ENCODE peak calls at places on chromosomes 11 and 22, in eight cellular contexts. K is fibroblast of mammary gland; J is omental fat pad; T is cardiac fibroblast; G is heart right ventricle; N is CD8-positive, alpha-beta T cell; F is mucosa of descending colon; L is GM10248. U is an unnamed sample.

GRCh38 chr11:64287676-64288352 is 2.2 kb downstream of the GPR137 start:
- DNase-seq in L (no peak), T (no peak), K (no peak), N (no peak), F (no peak), G (no peak), J (no peak), U (no peak)

GRCh38 chr11:60184824-60185511 is 2.1 kb upstream of the MS4A6A start:
- DNase-seq in F (no peak), J (no peak), N (no peak), L (no peak), T (no peak), G (no peak), K (no peak), U (no peak)

GRCh38 chr11:72483412-72484186 is 49.3 kb upstream of the CLPB start:
- DNase-seq in F (peak), G (peak), J (no peak), N (no peak), L (no peak), K (peak), T (peak), U (peak)

GRCh38 chr11:98107736-98108135 is 913.0 kb upstream of the CNTN5 start:
- DNase-seq in T (no peak), L (no peak), J (no peak), F (no peak), G (peak), K (no peak), N (no peak), U (no peak)

GRCh38 chr11:64058494-64058893 is 22.8 kb downstream of the FLRT1 start:
- DNase-seq in G (peak), K (no peak), F (no peak), N (no peak), J (no peak), T (no peak), L (no peak), U (no peak)

GRCh38 chr11:60906132-60906972 is at the start of gene PRPF19:
- DNase-seq in J (peak), T (peak), F (peak), G (peak), N (peak), L (peak), K (peak), U (peak)

GRCh38 chr11:76327756-76328388 is 53.1 kb downstream of the THAP12 start:
- DNase-seq in N (no peak), G (no peak), T (no peak), J (no peak), K (no peak), L (no peak), F (no peak), U (no peak)

GRCh38 chr11:128917144-128917684 is 25.5 kb downstream of the TP53AIP1 start:
- DNase-seq in L (no peak), N (no peak), T (no peak), G (no peak), F (no peak), K (no peak), J (no peak), U (no peak)

GRCh38 chr11:31873115-31873514 is 62.0 kb upstream of the PAX6 start:
- DNase-seq in N (no peak), J (no peak), G (no peak), L (no peak), K (no peak), T (no peak), F (no peak), U (no peak)

GRCh38 chr11:43681543-43681942 is 1.0 kb downstream of the HSD17B12 start:
- DNase-seq in K (peak), F (no peak), J (no peak), N (no peak), G (no peak), T (no peak), L (no peak), U (peak)

GRCh38 chr11:1150769-1151365 is 6.9 kb upstream of the MUC5AC start:
- DNase-seq in N (no peak), L (peak), J (no peak), T (peak), F (peak), K (peak), G (no peak), U (no peak)

GRCh38 chr11:30617762-30618161 is 31.6 kb upstream of the MPPED2 start:
- DNase-seq in N (no peak), J (no peak), K (no peak), G (no peak), F (no peak), L (no peak), T (no peak), U (no peak)
- TF ChIP-seq CTCF in N (no peak), J (no peak), K (no peak), G (no peak), F (no peak), L (no peak), T (no peak), U (no peak)

GRCh38 chr22:17744430-17744829 is 29.8 kb downstream of the BID start:
- DNase-seq in F (no peak), N (no peak), T (no peak), G (no peak), J (no peak), K (no peak), L (no peak), U (no peak)

GRCh38 chr22:17739196-17739975 is 34.9 kb downstream of the BID start:
- DNase-seq in G (no peak), F (no peak), K (no peak), T (no peak), J (no peak), N (no peak), L (no peak), U (no peak)

GRCh38 chr22:17743661-17744411 is 30.4 kb downstream of the BID start:
- DNase-seq in T (no peak), N (no peak), G (no peak), F (no peak), L (no peak), K (no peak), J (no peak), U (no peak)

GRCh38 chr22:17741866-17742527 is 32.3 kb downstream of the BID start:
- DNase-seq in N (no peak), L (no peak), J (no peak), K (no peak), F (no peak), T (no peak), G (no peak), U (no peak)

GRCh38 chr22:17742528-17742902 is 31.8 kb downstream of the BID start:
- DNase-seq in J (peak), N (peak), K (peak), F (peak), G (peak), L (peak), T (peak), U (peak)
- TF ChIP-seq CTCF in J (no peak), N (peak), K (peak), F (peak), G (peak), L (peak), T (peak), U (peak)

DNA sequence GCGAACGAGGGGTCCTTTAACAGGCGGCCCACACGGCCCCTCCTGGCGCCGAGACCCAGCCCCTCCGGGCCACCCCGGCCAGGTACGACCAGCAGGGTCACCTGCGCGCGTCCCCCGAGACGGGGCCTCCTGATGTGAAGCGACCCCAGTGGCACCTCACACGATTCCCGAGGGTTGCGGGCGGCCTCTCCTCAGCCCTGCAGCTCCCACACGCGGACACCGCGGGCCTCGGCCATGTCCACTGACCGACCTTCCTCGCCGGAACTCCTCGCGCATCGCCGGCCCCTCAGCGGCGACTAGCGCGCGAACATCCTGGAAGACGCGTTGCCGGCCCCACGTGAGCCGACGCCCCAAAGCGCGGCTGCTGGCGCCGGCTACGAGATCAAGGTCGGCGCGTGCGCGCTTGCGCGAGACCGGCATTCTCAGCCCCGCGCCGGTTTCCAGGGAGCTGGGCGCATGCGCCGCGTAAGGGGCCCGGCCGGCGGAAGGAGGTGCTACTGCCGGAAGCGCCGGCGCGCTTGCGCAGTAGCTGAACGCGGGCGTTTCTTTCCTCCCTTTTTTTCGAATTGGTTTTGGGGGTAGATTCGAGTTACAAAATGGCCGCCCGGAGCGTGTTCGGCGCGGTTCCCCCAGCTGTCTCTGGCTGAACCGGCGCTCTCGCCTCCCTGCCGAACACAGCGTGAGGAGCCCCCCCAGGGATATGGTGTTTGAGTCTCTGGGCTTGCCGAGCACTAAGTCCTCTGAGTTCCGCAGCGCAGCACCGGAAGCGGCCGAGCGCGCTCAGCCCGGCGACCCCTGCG is at the start of gene NUP50:
- DNase-seq in F (peak), J (peak), T (peak), K (peak), G (peak), L (peak), N (peak), U (peak)
- TF ChIP-seq CTCF in F (no peak), J (no peak), T (no peak), K (no peak), G (peak), L (peak), N (no peak), U (no peak)

GRCh38 chr11:59144096-59144495 is 1.4 kb downstream of the FAM111A start:
- DNase-seq in L (no peak), K (no peak), T (no peak), N (no peak), G (no peak), J (no peak), F (no peak), U (no peak)

GRCh38 chr11:59141673-59142460 is 789 bp upstream of the FAM111A start:
- DNase-seq in N (no peak), K (peak), T (peak), L (no peak), F (no peak), J (no peak), G (no peak), U (peak)

GRCh38 chr11:59142530-59143507 is at the start of gene FAM111A:
- DNase-seq in T (peak), N (peak), J (peak), G (peak), F (peak), L (peak), K (peak), U (peak)

GRCh38 chr11:59145534-59145933 is 2.9 kb downstream of the FAM111A start:
- DNase-seq in T (peak), F (no peak), L (no peak), G (no peak), K (peak), N (no peak), J (no peak), U (peak)

GRCh38 chr11:59144579-59145345 is 2.1 kb downstream of the FAM111A start:
- DNase-seq in K (peak), F (peak), J (peak), G (peak), T (peak), N (peak), L (peak), U (peak)
- TF ChIP-seq CTCF in K (no peak), F (no peak), J (no peak), G (no peak), T (no peak), N (no peak), L (no peak), U (peak)

GRCh38 chr11:44988981-44989635 is 38.4 kb upstream of the TP53I11 start:
- DNase-seq in K (no peak), L (no peak), T (no peak), F (no peak), G (no peak), J (no peak), N (no peak), U (no peak)

GRCh38 chr11:44987506-44987905 is 36.8 kb upstream of the TP53I11 start:
- DNase-seq in J (no peak), F (no peak), G (no peak), L (no peak), T (no peak), N (no peak), K (no peak), U (no peak)

GRCh38 chr11:44989831-44990566 is 39.3 kb upstream of the TP53I11 start:
- DNase-seq in L (no peak), T (no peak), N (no peak), G (peak), K (no peak), J (no peak), F (no peak), U (no peak)

GRCh38 chr11:44986315-44986714 is 35.6 kb upstream of the TP53I11 start:
- DNase-seq in N (no peak), T (no peak), G (no peak), K (no peak), L (no peak), F (no peak), J (no peak), U (no peak)

GRCh38 chr11:44988111-44988510 is 37.4 kb upstream of the TP53I11 start:
- DNase-seq in F (no peak), N (no peak), J (no peak), K (no peak), T (no peak), L (no peak), G (no peak), U (no peak)
- TF ChIP-seq CTCF in F (no peak), N (no peak), J (no peak), K (no peak), T (no peak), L (no peak), G (no peak), U (no peak)

GRCh38 chr22:46665751-46666280 is 45.6 kb downstream of the GRAMD4 start:
- DNase-seq in N (no peak), G (no peak), L (no peak), F (no peak), T (no peak), J (no peak), K (no peak), U (no peak)
- TF ChIP-seq CTCF in N (no peak), G (no peak), L (no peak), F (no peak), T (no peak), J (no peak), K (no peak), U (no peak)